ENCODE peak calls at places on chromosome 13, in ten cellular contexts. L, X, G, D, F, R, N, P, U and S are unnamed samples.
A peak's percentile ranks its signal among the peaks of the same experiment; 100 is the strongest.

GRCh38 chr13:92413452-92413851 is 813.2 kb upstream of the GPC6 start:
- DNase-seq in N (no peak), F (no peak), L (no peak), U (no peak), D (no peak), R (no peak), X (no peak), G (no peak), P (no peak), S (no peak)

GRCh38 chr13:31538067-31539042 is 201.0 kb upstream of the RXFP2 start:
- DNase-seq in U (peak; percentile 45), R (no peak), X (no peak), P (peak; percentile 8), F (no peak), N (no peak), G (no peak), D (peak; percentile 18), L (no peak), S (no peak)

GRCh38 chr13:51916962-51917361 is 55.2 kb downstream of the CCDC70 start:
- DNase-seq in G (no peak), P (no peak), X (no peak), F (no peak), D (no peak), R (no peak), L (no peak), U (no peak), N (no peak), S (no peak)

GRCh38 chr13:38350114-38350617 is 515 bp downstream of the UFM1 start:
- DNase-seq in D (peak; percentile 79), L (peak; percentile 69), R (peak; percentile 86), X (peak; percentile 69), P (peak; percentile 35), N (peak; percentile 58), F (peak; percentile 72), U (peak; percentile 50), G (no peak), S (no peak)

GRCh38 chr13:40777166-40777956 is 6.4 kb upstream of the MRPS31 start:
- DNase-seq in X (peak; percentile 44), N (no peak), P (peak; percentile 65), L (peak; percentile 46), R (no peak), U (peak; percentile 37), F (no peak), G (peak; percentile 41), D (no peak), S (peak; percentile 79)

GRCh38 chr13:44652223-44652622 is 76.1 kb upstream of the TSC22D1 start:
- DNase-seq in X (no peak), U (no peak), G (no peak), R (no peak), L (no peak), F (no peak), D (no peak), N (no peak), P (no peak), S (no peak)

GRCh38 chr13:36275190-36276002 is 22.2 kb downstream of the CCDC169 start:
- DNase-seq in U (peak; percentile 72), X (peak; percentile 48), N (peak; percentile 25), G (peak; percentile 58), L (peak; percentile 32), F (no peak), D (no peak), P (no peak), R (no peak), S (no peak)

GRCh38 chr13:101529419-101529818 is 76.9 kb downstream of the ITGBL1 start:
- DNase-seq in P (no peak), L (no peak), X (no peak), G (no peak), R (no peak), U (peak; percentile 90), F (no peak), D (no peak), N (no peak), S (no peak)

GRCh38 chr13:40228981-40229380 is 437.5 kb downstream of the FOXO1 start:
- DNase-seq in D (no peak), N (no peak), L (no peak), X (no peak), U (no peak), G (no peak), R (no peak), F (no peak), P (no peak), S (no peak)

GRCh38 chr13:21672811-21673591 is 2.1 kb downstream of the FGF9 start:
- DNase-seq in L (no peak), P (no peak), F (no peak), D (peak; percentile 43), R (no peak), U (no peak), X (no peak), N (no peak), G (no peak), S (no peak)

GRCh38 chr13:78404961-78405360 is 198.4 kb downstream of the POU4F1 start:
- DNase-seq in L (no peak), P (no peak), R (no peak), F (no peak), N (no peak), U (no peak), D (no peak), G (no peak), X (no peak), S (no peak)

GRCh38 chr13:78410164-78410563 is 193.2 kb downstream of the POU4F1 start:
- DNase-seq in L (no peak), G (no peak), P (no peak), F (no peak), U (no peak), D (no peak), X (no peak), N (no peak), R (no peak), S (no peak)

GRCh38 chr13:78410847-78411246 is 192.5 kb downstream of the POU4F1 start:
- DNase-seq in U (no peak), L (no peak), F (no peak), X (no peak), G (no peak), D (no peak), N (no peak), R (no peak), P (no peak), S (no peak)

GRCh38 chr13:78413887-78414553 is 189.3 kb downstream of the POU4F1 start:
- DNase-seq in P (no peak), U (no peak), N (no peak), G (no peak), R (no peak), L (no peak), F (no peak), X (no peak), D (no peak), S (no peak)

GRCh38 chr13:78409172-78409571 is 194.2 kb downstream of the POU4F1 start:
- DNase-seq in F (no peak), U (no peak), D (no peak), P (no peak), R (no peak), X (no peak), N (no peak), G (no peak), L (no peak), S (no peak)
- TF ChIP-seq CTCF in F (no peak), U (no peak), D (no peak), P (no peak), R (no peak), X (no peak), N (no peak), G (no peak), L (no peak), S (peak; percentile 48)

GRCh38 chr13:73189365-73189764 is 130.6 kb downstream of the KLF5 start:
- DNase-seq in P (no peak), X (peak; percentile 62), F (no peak), U (no peak), G (no peak), D (no peak), R (no peak), N (no peak), L (no peak), S (no peak)
- H3K36me3 ChIP-seq in P (no peaks in the 10 kb centered on the region), X (no peaks in the 10 kb centered on the region), F (no peaks in the 10 kb centered on the region), U (no peaks in the 10 kb centered on the region), G (no peaks in the 10 kb centered on the region), D (no peaks in the 10 kb centered on the region), R (no peaks in the 10 kb centered on the region), N (no peaks in the 10 kb centered on the region), L (no peaks in the 10 kb centered on the region), S (no peaks in the 10 kb centered on the region)

GRCh38 chr13:26980099-26981031 is 191.2 kb downstream of the USP12 start:
- DNase-seq in P (no peak), D (peak; percentile 65), L (no peak), F (no peak), X (no peak), N (no peak), R (no peak), U (no peak), G (no peak), S (no peak)

GRCh38 chr13:26978081-26978860 is 193.3 kb downstream of the USP12 start:
- DNase-seq in G (no peak), L (no peak), D (no peak), P (no peak), N (no peak), U (no peak), R (no peak), X (no peak), F (peak; percentile 47), S (peak; percentile 92)

GRCh38 chr13:26977541-26977940 is 194.1 kb downstream of the USP12 start:
- DNase-seq in X (no peak), F (no peak), D (no peak), G (no peak), R (no peak), N (no peak), U (peak; percentile 49), P (no peak), L (no peak), S (no peak)

GRCh38 chr13:26976336-26976735 is 195.3 kb downstream of the USP12 start:
- DNase-seq in R (no peak), D (no peak), G (no peak), N (no peak), P (no peak), L (no peak), U (no peak), F (no peak), X (no peak), S (no peak)

DNA sequence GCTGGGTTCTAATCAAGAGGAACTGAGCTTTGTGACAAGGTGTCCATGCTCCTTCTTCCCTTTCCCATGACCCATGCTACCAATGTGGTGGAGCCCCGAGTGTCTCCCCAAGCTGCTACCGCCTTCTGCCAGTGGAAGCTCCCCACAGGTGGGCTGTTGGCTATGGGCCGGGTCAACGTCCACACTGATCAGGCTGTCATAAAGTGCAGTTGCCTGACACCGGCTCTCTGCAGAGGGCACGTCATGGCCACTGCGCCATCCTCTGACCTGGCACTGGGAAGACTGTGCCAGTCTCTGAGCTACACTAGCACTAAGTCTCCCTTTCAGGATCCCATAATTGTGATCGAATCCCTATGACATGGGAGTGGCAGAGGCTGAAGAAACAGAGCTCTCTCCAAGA is 192.3 kb downstream of the USP12 start:
- DNase-seq in F (no peak), P (no peak), N (no peak), G (no peak), X (no peak), D (no peak), U (no peak), L (no peak), R (no peak), S (no peak)
- H3K4me1 ChIP-seq in F (peaks cover 12% of the 10 kb centered on the region), P (no peaks in the 10 kb centered on the region), N (peaks cover 15% of the 10 kb centered on the region), G (peaks cover 4% of the 10 kb centered on the region), X (peaks cover 17% of the 10 kb centered on the region), D (peaks cover 57% of the 10 kb centered on the region), U (peaks cover 14% of the 10 kb centered on the region), L (peaks cover 19% of the 10 kb centered on the region), R (peaks cover 11% of the 10 kb centered on the region), S (peaks cover 14% of the 10 kb centered on the region)

DNA sequence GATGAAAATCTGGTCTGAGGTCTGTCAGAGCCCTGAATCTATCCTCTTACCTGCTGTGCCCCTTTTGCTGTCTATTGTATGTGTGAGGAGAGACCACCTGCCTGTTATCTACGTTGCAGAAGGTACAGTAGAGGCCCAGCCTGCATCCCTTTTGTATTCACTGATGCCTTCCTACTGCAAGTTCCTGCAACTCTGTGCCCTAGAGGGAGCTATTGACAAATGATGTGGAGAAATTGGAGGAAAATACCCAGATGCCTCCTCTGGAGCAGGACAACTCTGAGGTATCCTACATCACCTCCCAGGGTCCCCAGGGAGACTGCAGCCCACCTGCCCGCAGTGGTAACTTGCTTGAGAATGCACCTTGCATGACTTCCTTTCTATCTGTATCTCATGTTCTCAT is 33.7 kb downstream of the SIAH3 start:
- DNase-seq in D (no peak), F (no peak), L (no peak), P (no peak), R (no peak), G (no peak), N (no peak), X (no peak), U (no peak), S (no peak)
- TF ChIP-seq CTCF in D (no peak), F (no peak), L (no peak), P (peak; percentile 17), R (no peak), G (no peak), N (no peak), X (no peak), U (no peak), S (peak; percentile 52)